ENCODE peak calls at places on chromosomes 2 and 18, in five cellular contexts. B is mesenchymal stem cell, E is H9, J is IMR-90, S is H1. V is an unnamed sample.

GRCh38 chr2:11889854-11890253 is 143.4 kb downstream of the LPIN1 start:
- DNase-seq in J (no peak), B (no peak), E (no peak), S (no peak), V (no peak)

GRCh38 chr2:8989536-8990079 is 13.9 kb downstream of the MBOAT2 start:
- DNase-seq in S (no peak), B (no peak), E (no peak), J (no peak), V (no peak)

GRCh38 chr2:95043300-95043786 is 17.8 kb downstream of the MAL start:
- DNase-seq in S (no peak), B (no peak), E (peak), J (peak), V (no peak)

GRCh38 chr2:235458839-235459273 is 35.0 kb upstream of the AGAP1 start:
- DNase-seq in J (peak), B (peak), S (no peak), E (no peak), V (no peak)

GRCh38 chr2:6982934-6983589 is 65.8 kb downstream of the RNF144A start:
- DNase-seq in J (no peak), B (peak), E (no peak), S (no peak), V (no peak)

GRCh38 chr2:105488198-105488757 is 89.4 kb upstream of the FHL2 start:
- DNase-seq in B (no peak), J (no peak), S (no peak), E (no peak), V (no peak)

GRCh38 chr2:38835015-38835601 is 40.6 kb downstream of the DHX57 start:
- DNase-seq in J (peak), B (peak), S (no peak), E (no peak), V (peak)

GRCh38 chr2:132252894-132253264 is 91.1 kb upstream of the ANKRD30BL start:
- DNase-seq in E (no peak), B (no peak), J (no peak), S (no peak), V (no peak)

GRCh38 chr18:68724021-68724420 is 9.1 kb upstream of the TMX3 start:
- DNase-seq in B (no peak), S (no peak), E (peak), J (no peak), V (no peak)

GRCh38 chr2:212520340-212520739 is 18.3 kb downstream of the ERBB4 start:
- DNase-seq in S (no peak), J (no peak), B (peak), E (no peak), V (no peak)

GRCh38 chr2:158815166-158815565 is 20.0 kb downstream of the DAPL1 start:
- DNase-seq in E (no peak), S (no peak), J (no peak), B (no peak), V (no peak)

GRCh38 chr2:197261808-197262226 is 48.8 kb downstream of the ANKRD44 start:
- DNase-seq in B (peak), S (no peak), E (no peak), J (peak), V (no peak)

GRCh38 chr2:48694143-48694542 is 61.4 kb downstream of the LHCGR start:
- DNase-seq in J (peak), B (peak), E (no peak), S (peak), V (peak)

GRCh38 chr2:238714038-238714528 is 133.8 kb upstream of the TWIST2 start:
- DNase-seq in B (no peak), J (no peak), E (no peak), S (no peak), V (no peak)

GRCh38 chr2:201532686-201533304 is 81.3 kb downstream of the STRADB start:
- DNase-seq in B (peak), E (no peak), S (no peak), J (peak), V (no peak)

GRCh38 chr2:126668254-126668653 is 12.3 kb downstream of the GYPC start:
- DNase-seq in S (no peak), B (peak), J (no peak), E (no peak), V (no peak)

GRCh38 chr2:71856709-71857525 is 290.7 kb downstream of the CYP26B1 start:
- DNase-seq in J (no peak), B (no peak), E (peak), S (no peak), V (no peak)

GRCh38 chr2:240127351-240127750 is 8.8 kb downstream of the COPS9 start:
- DNase-seq in J (no peak), S (no peak), B (no peak), E (no peak), V (no peak)

GRCh38 chr2:26652361-26653041 is 11.3 kb upstream of the CIB4 start:
- DNase-seq in J (peak), B (peak), E (peak), S (no peak), V (no peak)

GRCh38 chr2:45978302-45978859 is 318.8 kb upstream of the EPAS1 start:
- DNase-seq in B (no peak), J (no peak), S (no peak), E (no peak), V (no peak)

GRCh38 chr18:49563130-49563540 is 1.3 kb downstream of the LIPG start:
- DNase-seq in B (peak), E (no peak), S (no peak), J (no peak), V (no peak)

GRCh38 chr2:232634319-232635150 is 1.1 kb downstream of the EFHD1 start:
- DNase-seq in J (no peak), B (peak), E (peak), S (no peak), V (no peak)

GRCh38 chr2:38130877-38131276 is 54.9 kb upstream of the CYP1B1 start:
- DNase-seq in B (no peak), S (no peak), J (no peak), E (no peak), V (no peak)

GRCh38 chr2:209367091-209367747 is 56.6 kb upstream of the MAP2 start:
- DNase-seq in J (no peak), E (no peak), B (no peak), S (no peak), V (no peak)

GRCh38 chr18:38459086-38459485 is 893.5 kb upstream of the CELF4 start:
- DNase-seq in J (no peak), S (no peak), B (no peak), E (no peak), V (peak)

GRCh38 chr2:53770264-53770663 is 2.7 kb downstream of the CHAC2 start:
- DNase-seq in J (no peak), B (no peak), E (no peak), S (no peak), V (no peak)

GRCh38 chr2:98604547-98604946 is 3.8 kb downstream of the COA5 start:
- DNase-seq in E (no peak), B (no peak), J (no peak), S (no peak), V (no peak)

GRCh38 chr2:74917702-74918619 is 40.5 kb upstream of the POLE4 start:
- DNase-seq in J (peak), E (no peak), S (no peak), B (peak), V (no peak)
- H2AFZ ChIP-seq in J (peak), E (no peak), S (no peak), B (no peak), V (no peak)

GRCh38 chr2:174436351-174436750 is 40.8 kb downstream of the SCRN3 start:
- DNase-seq in B (no peak), J (peak), S (no peak), E (no peak), V (no peak)

GRCh38 chr2:174442546-174443510 is 44.0 kb downstream of the GPR155 start:
- DNase-seq in B (peak), E (no peak), J (peak), S (no peak), V (no peak)

GRCh38 chr2:174439950-174440349 is 44.4 kb downstream of the SCRN3 start:
- DNase-seq in S (no peak), J (no peak), B (no peak), E (no peak), V (no peak)

GRCh38 chr2:174439323-174439722 is 43.8 kb downstream of the SCRN3 start:
- DNase-seq in E (no peak), S (no peak), B (no peak), J (no peak), V (no peak)

GRCh38 chr2:174438146-174438886 is 42.8 kb downstream of the SCRN3 start:
- DNase-seq in S (no peak), B (no peak), J (no peak), E (no peak), V (no peak)
- H4K8ac ChIP-seq in S (no peak), B (no peak), J (no peak), E (no peak), V (no peak)

GRCh38 chr2:163647300-163647699 is 88.5 kb downstream of the FIGN start:
- DNase-seq in J (no peak), E (no peak), S (no peak), B (no peak), V (no peak)

GRCh38 chr2:163649080-163649479 is 86.7 kb downstream of the FIGN start:
- DNase-seq in E (no peak), S (no peak), B (peak), J (peak), V (no peak)

GRCh38 chr2:163644238-163644637 is 91.6 kb downstream of the FIGN start:
- DNase-seq in B (no peak), S (no peak), E (no peak), J (no peak), V (no peak)

GRCh38 chr2:163641986-163642385 is 93.8 kb downstream of the FIGN start:
- DNase-seq in S (no peak), J (peak), E (no peak), B (peak), V (no peak)

DNA sequence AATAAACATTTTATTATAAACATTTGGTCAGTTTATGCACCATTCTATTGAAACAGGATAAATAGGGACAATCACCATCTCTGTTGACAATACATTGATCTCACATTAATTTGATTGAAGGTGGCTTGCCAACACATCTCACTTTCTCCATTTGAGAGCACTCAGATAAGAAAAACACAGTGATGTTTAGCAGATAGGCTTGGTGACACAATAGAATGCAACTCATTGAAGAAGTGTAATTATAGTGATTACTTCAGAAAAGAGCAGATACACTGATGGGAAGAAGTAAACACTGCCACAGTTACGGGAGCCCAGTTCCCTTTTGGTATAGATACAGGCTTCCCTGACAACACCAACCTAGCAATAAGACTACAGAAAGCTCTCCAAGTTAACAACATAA is 89.1 kb downstream of the FIGN start:
- DNase-seq in S (no peak), B (peak), E (no peak), J (no peak), V (no peak)
- H2AFZ ChIP-seq in S (no peak), B (no peak), E (no peak), J (no peak), V (no peak)

GRCh38 chr2:165793779-165794519 is at the start of gene GALNT3:
- DNase-seq in J (no peak), E (peak), S (peak), B (peak), V (peak)
- H4K8ac ChIP-seq in J (peak), E (no peak), S (peak), B (peak), V (no peak)

GRCh38 chr2:189876271-189876670 is 92.0 kb downstream of the PMS1 start:
- DNase-seq in B (no peak), S (no peak), E (no peak), J (no peak), V (no peak)

GRCh38 chr2:189874571-189875320 is 90.5 kb downstream of the PMS1 start:
- DNase-seq in B (peak), S (no peak), E (no peak), J (no peak), V (no peak)

GRCh38 chr2:189880963-189881362 is 96.7 kb downstream of the PMS1 start:
- DNase-seq in B (peak), E (no peak), J (no peak), S (no peak), V (no peak)

GRCh38 chr2:189885368-189885767 is 101.1 kb downstream of the PMS1 start:
- DNase-seq in J (no peak), B (no peak), S (no peak), E (no peak), V (no peak)

GRCh38 chr2:189880429-189880828 is 96.2 kb downstream of the PMS1 start:
- DNase-seq in B (no peak), S (no peak), E (no peak), J (no peak), V (no peak)
- H2AFZ ChIP-seq in B (no peak), S (no peak), E (no peak), J (no peak), V (no peak)

V was measured in neuronal stem cell.